ENCODE peak calls at places on chromosomes 4 and X, in five cellular contexts. One of them, this sample, is unnamed.

GRCh38 chr4:114636192-114636935 is 37.8 kb downstream of the UGT8 start:
- DNase-seq in activated T-helper 1 cell treated with anti-CD3 and anti-CD28 coated beads, Interleukin-2, amount 50 U/mL, for 16 hours: no peak
- DNase-seq in SK-N-SH: no peak
- DNase-seq in foreskin fibroblast: no peak
- DNase-seq in activated CD4-positive, alpha-beta T cell treated with anti-CD3 and anti-CD28 coated beads, Interleukin-2, amount 50 U/mL, for 48 hours: no peak
- DNase-seq in this sample: no peak

GRCh38 chr4:10185518-10186227 is 69.1 kb upstream of the WDR1 start:
- DNase-seq in activated T-helper 1 cell treated with anti-CD3 and anti-CD28 coated beads, Interleukin-2, amount 50 U/mL, for 16 hours: no peak
- DNase-seq in SK-N-SH: no peak
- DNase-seq in foreskin fibroblast: no peak
- DNase-seq in activated CD4-positive, alpha-beta T cell treated with anti-CD3 and anti-CD28 coated beads, Interleukin-2, amount 50 U/mL, for 48 hours: no peak
- DNase-seq in this sample: no peak

GRCh38 chr4:48032721-48033120 is 16.1 kb downstream of the NIPAL1 start:
- DNase-seq in activated T-helper 1 cell treated with anti-CD3 and anti-CD28 coated beads, Interleukin-2, amount 50 U/mL, for 16 hours: no peak
- DNase-seq in SK-N-SH: no peak
- DNase-seq in foreskin fibroblast: peak
- DNase-seq in activated CD4-positive, alpha-beta T cell treated with anti-CD3 and anti-CD28 coated beads, Interleukin-2, amount 50 U/mL, for 48 hours: no peak
- DNase-seq in this sample: no peak

GRCh38 chrX:120200851-120201250 is 42.4 kb downstream of the RHOXF2 start:
- DNase-seq in activated T-helper 1 cell treated with anti-CD3 and anti-CD28 coated beads, Interleukin-2, amount 50 U/mL, for 16 hours: no peak
- DNase-seq in SK-N-SH: no peak
- DNase-seq in foreskin fibroblast: no peak
- DNase-seq in activated CD4-positive, alpha-beta T cell treated with anti-CD3 and anti-CD28 coated beads, Interleukin-2, amount 50 U/mL, for 48 hours: no peak
- DNase-seq in this sample: no peak

GRCh38 chr4:140628016-140628415 is 59.3 kb upstream of the UCP1 start:
- DNase-seq in activated T-helper 1 cell treated with anti-CD3 and anti-CD28 coated beads, Interleukin-2, amount 50 U/mL, for 16 hours: no peak
- DNase-seq in SK-N-SH: no peak
- DNase-seq in foreskin fibroblast: no peak
- DNase-seq in activated CD4-positive, alpha-beta T cell treated with anti-CD3 and anti-CD28 coated beads, Interleukin-2, amount 50 U/mL, for 48 hours: no peak
- DNase-seq in this sample: no peak

GRCh38 chr4:181909368-181909767 is 333.8 kb upstream of the TENM3 start:
- DNase-seq in activated T-helper 1 cell treated with anti-CD3 and anti-CD28 coated beads, Interleukin-2, amount 50 U/mL, for 16 hours: no peak
- DNase-seq in SK-N-SH: no peak
- DNase-seq in foreskin fibroblast: peak
- DNase-seq in activated CD4-positive, alpha-beta T cell treated with anti-CD3 and anti-CD28 coated beads, Interleukin-2, amount 50 U/mL, for 48 hours: no peak
- DNase-seq in this sample: no peak

GRCh38 chr4:144575181-144575580 is 70.8 kb upstream of the HHIP start:
- DNase-seq in activated T-helper 1 cell treated with anti-CD3 and anti-CD28 coated beads, Interleukin-2, amount 50 U/mL, for 16 hours: no peak
- DNase-seq in SK-N-SH: no peak
- DNase-seq in foreskin fibroblast: peak
- DNase-seq in activated CD4-positive, alpha-beta T cell treated with anti-CD3 and anti-CD28 coated beads, Interleukin-2, amount 50 U/mL, for 48 hours: no peak
- DNase-seq in this sample: no peak

GRCh38 chrX:20620301-20620700 is 353.6 kb upstream of the RPS6KA3 start:
- DNase-seq in activated T-helper 1 cell treated with anti-CD3 and anti-CD28 coated beads, Interleukin-2, amount 50 U/mL, for 16 hours: no peak
- DNase-seq in SK-N-SH: no peak
- DNase-seq in foreskin fibroblast: peak
- DNase-seq in activated CD4-positive, alpha-beta T cell treated with anti-CD3 and anti-CD28 coated beads, Interleukin-2, amount 50 U/mL, for 48 hours: no peak
- DNase-seq in this sample: no peak

GRCh38 chr4:184590196-184590595 is 59.1 kb downstream of the CASP3 start:
- DNase-seq in activated T-helper 1 cell treated with anti-CD3 and anti-CD28 coated beads, Interleukin-2, amount 50 U/mL, for 16 hours: no peak
- DNase-seq in SK-N-SH: no peak
- DNase-seq in foreskin fibroblast: no peak
- DNase-seq in activated CD4-positive, alpha-beta T cell treated with anti-CD3 and anti-CD28 coated beads, Interleukin-2, amount 50 U/mL, for 48 hours: no peak
- DNase-seq in this sample: no peak

GRCh38 chrX:46634577-46634976 is 61.0 kb downstream of the CHST7 start:
- DNase-seq in activated T-helper 1 cell treated with anti-CD3 and anti-CD28 coated beads, Interleukin-2, amount 50 U/mL, for 16 hours: no peak
- DNase-seq in SK-N-SH: no peak
- DNase-seq in foreskin fibroblast: peak
- DNase-seq in activated CD4-positive, alpha-beta T cell treated with anti-CD3 and anti-CD28 coated beads, Interleukin-2, amount 50 U/mL, for 48 hours: no peak
- DNase-seq in this sample: no peak

GRCh38 chrX:37712458-37712857 is 26.9 kb downstream of the XK start:
- DNase-seq in activated T-helper 1 cell treated with anti-CD3 and anti-CD28 coated beads, Interleukin-2, amount 50 U/mL, for 16 hours: no peak
- DNase-seq in SK-N-SH: no peak
- DNase-seq in foreskin fibroblast: peak
- DNase-seq in activated CD4-positive, alpha-beta T cell treated with anti-CD3 and anti-CD28 coated beads, Interleukin-2, amount 50 U/mL, for 48 hours: no peak
- DNase-seq in this sample: no peak

GRCh38 chr4:169174247-169174646 is 96.5 kb downstream of the SH3RF1 start:
- DNase-seq in activated T-helper 1 cell treated with anti-CD3 and anti-CD28 coated beads, Interleukin-2, amount 50 U/mL, for 16 hours: no peak
- DNase-seq in SK-N-SH: no peak
- DNase-seq in foreskin fibroblast: no peak
- DNase-seq in activated CD4-positive, alpha-beta T cell treated with anti-CD3 and anti-CD28 coated beads, Interleukin-2, amount 50 U/mL, for 48 hours: no peak
- DNase-seq in this sample: no peak

GRCh38 chr4:184275766-184276165 is 58.1 kb upstream of the ENPP6 start:
- DNase-seq in activated T-helper 1 cell treated with anti-CD3 and anti-CD28 coated beads, Interleukin-2, amount 50 U/mL, for 16 hours: no peak
- DNase-seq in SK-N-SH: no peak
- DNase-seq in foreskin fibroblast: no peak
- DNase-seq in activated CD4-positive, alpha-beta T cell treated with anti-CD3 and anti-CD28 coated beads, Interleukin-2, amount 50 U/mL, for 48 hours: no peak
- DNase-seq in this sample: no peak

GRCh38 chrX:153459976-153460375 is 10.4 kb downstream of the HAUS7 start:
- DNase-seq in activated T-helper 1 cell treated with anti-CD3 and anti-CD28 coated beads, Interleukin-2, amount 50 U/mL, for 16 hours: no peak
- DNase-seq in SK-N-SH: no peak
- DNase-seq in foreskin fibroblast: peak
- DNase-seq in activated CD4-positive, alpha-beta T cell treated with anti-CD3 and anti-CD28 coated beads, Interleukin-2, amount 50 U/mL, for 48 hours: no peak
- DNase-seq in this sample: no peak

GRCh38 chrX:11298600-11298999 is 5.4 kb downstream of the AMELX start:
- DNase-seq in activated T-helper 1 cell treated with anti-CD3 and anti-CD28 coated beads, Interleukin-2, amount 50 U/mL, for 16 hours: no peak
- DNase-seq in SK-N-SH: no peak
- DNase-seq in foreskin fibroblast: no peak
- DNase-seq in activated CD4-positive, alpha-beta T cell treated with anti-CD3 and anti-CD28 coated beads, Interleukin-2, amount 50 U/mL, for 48 hours: no peak
- DNase-seq in this sample: no peak

GRCh38 chr4:38313175-38313574 is 350.8 kb upstream of the KLF3 start:
- DNase-seq in activated T-helper 1 cell treated with anti-CD3 and anti-CD28 coated beads, Interleukin-2, amount 50 U/mL, for 16 hours: no peak
- DNase-seq in SK-N-SH: no peak
- DNase-seq in foreskin fibroblast: no peak
- DNase-seq in activated CD4-positive, alpha-beta T cell treated with anti-CD3 and anti-CD28 coated beads, Interleukin-2, amount 50 U/mL, for 48 hours: no peak
- DNase-seq in this sample: no peak

GRCh38 chr4:125388653-125389052 is 73.9 kb downstream of the FAT4 start:
- DNase-seq in activated T-helper 1 cell treated with anti-CD3 and anti-CD28 coated beads, Interleukin-2, amount 50 U/mL, for 16 hours: no peak
- DNase-seq in SK-N-SH: no peak
- DNase-seq in foreskin fibroblast: peak
- DNase-seq in activated CD4-positive, alpha-beta T cell treated with anti-CD3 and anti-CD28 coated beads, Interleukin-2, amount 50 U/mL, for 48 hours: no peak
- DNase-seq in this sample: no peak

This sample was measured in omental fat pad.